ENCODE peak calls at places on chromosome 2, in nine cellular contexts. S, W, H, I, R, Z, G, M and A are unnamed samples.

GRCh38 chr2:10188211-10188610 is 65.7 kb downstream of the RRM2 start:
- DNase-seq in G (peak; percentile 19), I (no peak), W (no peak), H (no peak), M (no peak), Z (peak; percentile 7), S (peak; percentile 30), R (no peak), A (no peak)

GRCh38 chr2:163155279-163155883 is 316.8 kb upstream of the KCNH7 start:
- DNase-seq in W (no peak), S (peak; percentile 75), I (peak; percentile 39), H (no peak), M (no peak), G (no peak), R (peak; percentile 26), Z (no peak), A (peak; percentile 24)

GRCh38 chr2:70454936-70455544 is 98.6 kb downstream of the TGFA start:
- DNase-seq in G (no peak), Z (no peak), W (no peak), M (no peak), H (no peak), I (no peak), S (no peak), R (no peak), A (no peak)

GRCh38 chr2:172953411-172953810 is 122.2 kb upstream of the MAP3K20 start:
- DNase-seq in S (peak; percentile 10), H (no peak), G (no peak), W (no peak), I (no peak), M (no peak), R (no peak), Z (no peak), A (no peak)

GRCh38 chr2:213959589-213959988 is 451.3 kb upstream of the VWC2L start:
- DNase-seq in H (no peak), W (no peak), S (no peak), G (no peak), R (no peak), I (no peak), Z (no peak), M (no peak), A (no peak)

GRCh38 chr2:148900350-148900749 is 25.3 kb downstream of the KIF5C start:
- DNase-seq in G (no peak), I (no peak), W (no peak), R (no peak), H (no peak), M (no peak), Z (peak; percentile 67), S (no peak), A (no peak)

GRCh38 chr2:200694071-200694470 is 108.3 kb downstream of the AOX1 start:
- DNase-seq in M (no peak), G (no peak), H (no peak), I (no peak), S (no peak), W (no peak), R (no peak), Z (no peak), A (no peak)

GRCh38 chr2:36753706-36754221 is 57.3 kb downstream of the VIT start:
- DNase-seq in G (no peak), M (no peak), I (no peak), R (no peak), Z (no peak), S (no peak), W (no peak), H (no peak), A (no peak)

GRCh38 chr2:3651686-3652516 is 6.1 kb upstream of the ALLC start:
- DNase-seq in S (peak; percentile 73), M (peak; percentile 56), H (peak; percentile 73), W (no peak), R (peak; percentile 42), I (no peak), G (peak; percentile 48), Z (peak; percentile 97), A (peak; percentile 32)

GRCh38 chr2:27270680-27271079 is 4.6 kb upstream of the DNAJC5G start:
- DNase-seq in Z (no peak), R (no peak), W (no peak), S (no peak), M (no peak), H (no peak), G (no peak), I (no peak), A (no peak)

GRCh38 chr2:219175928-219176817 is 552 bp downstream of the CNPPD1 start:
- DNase-seq in I (peak; percentile 21), R (peak; percentile 42), G (peak; percentile 23), W (peak; percentile 65), Z (peak; percentile 85), M (peak; percentile 18), S (peak; percentile 78), H (no peak), A (peak; percentile 60)

GRCh38 chr2:128454980-128455709 is 136.5 kb upstream of the HS6ST1 start:
- DNase-seq in H (peak; percentile 3), M (no peak), Z (no peak), R (no peak), I (no peak), W (peak; percentile 40), S (no peak), G (no peak), A (no peak)